ENCODE peak calls at places on chromosomes 13 and 19, in five cellular contexts. One of them, this sample, is unnamed.

GRCh38 chr13:34863360-34864135 is 78.5 kb upstream of the NBEA start:
- DNase-seq in right cardiac atrium: no peak
- DNase-seq in CD4-positive, alpha-beta memory T cell: no peak
- DNase-seq in right lobe of liver: no peak
- DNase-seq in CD8-positive, alpha-beta memory T cell: no peak
- DNase-seq in this sample: no peak

GRCh38 chr13:79909664-79910063 is 428.7 kb downstream of the NDFIP2 start:
- DNase-seq in right cardiac atrium: no peak
- DNase-seq in CD4-positive, alpha-beta memory T cell: no peak
- DNase-seq in right lobe of liver: no peak
- DNase-seq in CD8-positive, alpha-beta memory T cell: no peak
- DNase-seq in this sample: no peak

GRCh38 chr19:34493038-34493648 is 11.6 kb downstream of the WTIP start:
- DNase-seq in right cardiac atrium: no peak
- DNase-seq in CD4-positive, alpha-beta memory T cell: no peak
- DNase-seq in right lobe of liver: peak; percentile 42
- DNase-seq in CD8-positive, alpha-beta memory T cell: no peak
- DNase-seq in this sample: no peak

GRCh38 chr19:47168065-47168464 is 37.4 kb downstream of the SAE1 start:
- DNase-seq in right cardiac atrium: no peak
- DNase-seq in CD4-positive, alpha-beta memory T cell: no peak
- DNase-seq in right lobe of liver: no peak
- DNase-seq in CD8-positive, alpha-beta memory T cell: no peak
- DNase-seq in this sample: no peak

GRCh38 chr19:873084-874019 is 13.9 kb downstream of the CFD start:
- DNase-seq in right cardiac atrium: peak; percentile 82
- DNase-seq in CD4-positive, alpha-beta memory T cell: peak; percentile 93
- DNase-seq in right lobe of liver: no peak
- DNase-seq in CD8-positive, alpha-beta memory T cell: peak; percentile 80
- DNase-seq in this sample: peak; percentile 56

GRCh38 chr13:76944457-76944856 is 3.9 kb upstream of the ACOD1 start:
- DNase-seq in right cardiac atrium: no peak
- DNase-seq in CD4-positive, alpha-beta memory T cell: no peak
- DNase-seq in right lobe of liver: no peak
- DNase-seq in CD8-positive, alpha-beta memory T cell: no peak
- DNase-seq in this sample: no peak

GRCh38 chr13:50365300-50365682 is 350.0 kb downstream of the KCNRG start:
- DNase-seq in right cardiac atrium: no peak
- DNase-seq in CD4-positive, alpha-beta memory T cell: peak; percentile 65
- DNase-seq in right lobe of liver: no peak
- DNase-seq in CD8-positive, alpha-beta memory T cell: no peak
- DNase-seq in this sample: no peak

GRCh38 chr19:41223431-41224234 is 4.6 kb downstream of the AXL start:
- DNase-seq in right cardiac atrium: peak; percentile 55
- DNase-seq in CD4-positive, alpha-beta memory T cell: no peak
- DNase-seq in right lobe of liver: no peak
- DNase-seq in CD8-positive, alpha-beta memory T cell: no peak
- DNase-seq in this sample: no peak

GRCh38 chr13:53260594-53260993 is 232.0 kb downstream of the OLFM4 start:
- DNase-seq in right cardiac atrium: no peak
- DNase-seq in CD4-positive, alpha-beta memory T cell: no peak
- DNase-seq in right lobe of liver: no peak
- DNase-seq in CD8-positive, alpha-beta memory T cell: no peak
- DNase-seq in this sample: no peak

GRCh38 chr13:76387561-76387960 is 498.6 kb downstream of the KCTD12 start:
- DNase-seq in right cardiac atrium: no peak
- DNase-seq in CD4-positive, alpha-beta memory T cell: no peak
- DNase-seq in right lobe of liver: no peak
- DNase-seq in CD8-positive, alpha-beta memory T cell: no peak
- DNase-seq in this sample: no peak

GRCh38 chr13:23644527-23644926 is 74.3 kb downstream of the TNFRSF19 start:
- DNase-seq in right cardiac atrium: no peak
- DNase-seq in CD4-positive, alpha-beta memory T cell: no peak
- DNase-seq in right lobe of liver: no peak
- DNase-seq in CD8-positive, alpha-beta memory T cell: no peak
- DNase-seq in this sample: no peak

GRCh38 chr19:13839938-13840750 is 36.8 kb upstream of the NANOS3 start:
- DNase-seq in right cardiac atrium: peak; percentile 88
- DNase-seq in CD4-positive, alpha-beta memory T cell: peak; percentile 73
- DNase-seq in right lobe of liver: peak; percentile 72
- DNase-seq in CD8-positive, alpha-beta memory T cell: no peak
- DNase-seq in this sample: no peak

GRCh38 chr13:44837250-44837649 is 152.0 kb downstream of the NUFIP1 start:
- DNase-seq in right cardiac atrium: no peak
- DNase-seq in CD4-positive, alpha-beta memory T cell: no peak
- DNase-seq in right lobe of liver: no peak
- DNase-seq in CD8-positive, alpha-beta memory T cell: no peak
- DNase-seq in this sample: no peak

GRCh38 chr13:44843403-44843802 is 145.9 kb downstream of the NUFIP1 start:
- DNase-seq in right cardiac atrium: no peak
- DNase-seq in CD4-positive, alpha-beta memory T cell: no peak
- DNase-seq in right lobe of liver: no peak
- DNase-seq in CD8-positive, alpha-beta memory T cell: no peak
- DNase-seq in this sample: no peak

GRCh38 chr13:44840131-44840530 is 149.1 kb downstream of the NUFIP1 start:
- DNase-seq in right cardiac atrium: no peak
- DNase-seq in CD4-positive, alpha-beta memory T cell: no peak
- DNase-seq in right lobe of liver: no peak
- DNase-seq in CD8-positive, alpha-beta memory T cell: no peak
- DNase-seq in this sample: no peak

GRCh38 chr13:44844786-44845185 is 144.5 kb downstream of the NUFIP1 start:
- DNase-seq in right cardiac atrium: no peak
- DNase-seq in CD4-positive, alpha-beta memory T cell: no peak
- DNase-seq in right lobe of liver: no peak
- DNase-seq in CD8-positive, alpha-beta memory T cell: no peak
- DNase-seq in this sample: no peak

GRCh38 chr13:44842158-44842557 is 147.1 kb downstream of the NUFIP1 start:
- DNase-seq in right cardiac atrium: no peak
- DNase-seq in CD4-positive, alpha-beta memory T cell: no peak
- DNase-seq in right lobe of liver: no peak
- DNase-seq in CD8-positive, alpha-beta memory T cell: no peak
- DNase-seq in this sample: no peak
- H3K27ac ChIP-seq in right cardiac atrium: no peak overlapping the region
- H3K27ac ChIP-seq in CD4-positive, alpha-beta memory T cell: no peak overlapping the region
- H3K27ac ChIP-seq in right lobe of liver: no peak overlapping the region
- H3K27ac ChIP-seq in CD8-positive, alpha-beta memory T cell: no peak overlapping the region
- H3K27ac ChIP-seq in this sample: no peak overlapping the region

DNA sequence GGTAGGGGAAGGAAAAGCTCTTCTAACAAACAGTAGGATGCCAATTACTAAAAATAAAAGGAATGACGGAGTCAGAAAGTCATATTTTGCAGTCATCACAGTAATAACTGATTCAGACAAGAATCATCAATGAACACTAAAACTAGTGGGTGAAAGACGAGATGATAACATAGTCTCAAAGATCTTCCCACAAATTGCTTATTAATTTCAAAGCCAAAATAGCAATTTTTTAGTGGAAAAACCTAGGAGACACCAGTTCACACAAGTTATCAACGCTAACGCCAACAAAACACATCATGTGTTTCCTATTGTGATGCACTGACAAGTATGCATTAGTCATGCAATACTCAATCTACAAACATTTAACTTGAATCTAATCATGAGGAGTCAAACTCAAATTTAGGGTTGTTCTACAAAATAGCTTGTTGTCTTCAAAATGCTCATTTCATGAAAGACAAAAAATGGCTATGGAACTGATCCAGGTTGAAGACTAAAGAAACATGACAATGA is 18.6 kb downstream of the ZNF233 start:
- DNase-seq in right cardiac atrium: no peak
- DNase-seq in CD4-positive, alpha-beta memory T cell: no peak
- DNase-seq in right lobe of liver: no peak
- DNase-seq in CD8-positive, alpha-beta memory T cell: no peak
- DNase-seq in this sample: no peak
- H3K9me3 ChIP-seq in right cardiac atrium: peaks cover 7% of the 10 kb centered on the region
- H3K9me3 ChIP-seq in CD4-positive, alpha-beta memory T cell: peaks cover 23% of the 10 kb centered on the region
- H3K9me3 ChIP-seq in right lobe of liver: no peaks in the 10 kb centered on the region
- H3K9me3 ChIP-seq in CD8-positive, alpha-beta memory T cell: peaks cover 18% of the 10 kb centered on the region
- H3K9me3 ChIP-seq in this sample: peaks cover 57% of the 10 kb centered on the region

GRCh38 chr19:33323093-33323820 is 20.9 kb upstream of the CEBPA start:
- DNase-seq in right cardiac atrium: no peak
- DNase-seq in CD4-positive, alpha-beta memory T cell: no peak
- DNase-seq in right lobe of liver: no peak
- DNase-seq in CD8-positive, alpha-beta memory T cell: no peak
- DNase-seq in this sample: no peak

GRCh38 chr19:33320636-33321035 is 18.3 kb upstream of the CEBPA start:
- DNase-seq in right cardiac atrium: no peak
- DNase-seq in CD4-positive, alpha-beta memory T cell: no peak
- DNase-seq in right lobe of liver: no peak
- DNase-seq in CD8-positive, alpha-beta memory T cell: no peak
- DNase-seq in this sample: no peak

GRCh38 chr19:33316521-33317284 is 14.4 kb upstream of the CEBPA start:
- DNase-seq in right cardiac atrium: no peak
- DNase-seq in CD4-positive, alpha-beta memory T cell: no peak
- DNase-seq in right lobe of liver: no peak
- DNase-seq in CD8-positive, alpha-beta memory T cell: no peak
- DNase-seq in this sample: no peak

GRCh38 chr19:33312065-33312464 is 9.7 kb upstream of the CEBPA start:
- DNase-seq in right cardiac atrium: no peak
- DNase-seq in CD4-positive, alpha-beta memory T cell: no peak
- DNase-seq in right lobe of liver: no peak
- DNase-seq in CD8-positive, alpha-beta memory T cell: no peak
- DNase-seq in this sample: no peak

GRCh38 chr19:33317522-33317921 is 15.2 kb upstream of the CEBPA start:
- DNase-seq in right cardiac atrium: no peak
- DNase-seq in CD4-positive, alpha-beta memory T cell: no peak
- DNase-seq in right lobe of liver: no peak
- DNase-seq in CD8-positive, alpha-beta memory T cell: no peak
- DNase-seq in this sample: no peak
- H3K27ac ChIP-seq in right cardiac atrium: no peak overlapping the region
- H3K27ac ChIP-seq in CD4-positive, alpha-beta memory T cell: no peak overlapping the region
- H3K27ac ChIP-seq in right lobe of liver: no peak overlapping the region
- H3K27ac ChIP-seq in CD8-positive, alpha-beta memory T cell: no peak overlapping the region
- H3K27ac ChIP-seq in this sample: no peak overlapping the region

DNA sequence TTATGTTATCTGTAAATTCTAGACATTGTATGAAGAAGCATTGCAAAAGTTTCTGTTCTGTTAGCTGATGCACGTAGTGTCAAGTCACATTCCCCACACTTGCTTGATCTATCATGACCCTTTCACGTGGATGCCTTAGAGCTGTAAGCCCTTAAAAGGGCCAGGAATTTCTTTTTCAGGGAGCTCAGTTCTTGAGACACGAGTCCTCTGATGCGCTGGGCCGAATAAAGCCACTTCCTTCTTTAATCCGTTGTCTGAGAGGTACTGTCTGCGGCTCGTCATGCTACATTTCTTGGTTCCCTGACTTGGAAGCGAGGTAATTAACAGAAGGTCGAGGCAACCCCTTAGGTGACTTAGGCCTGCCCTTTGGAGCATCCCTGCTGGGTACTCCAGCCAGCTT is 5.8 kb downstream of the ZNF816 start:
- DNase-seq in right cardiac atrium: no peak
- DNase-seq in CD4-positive, alpha-beta memory T cell: no peak
- DNase-seq in right lobe of liver: no peak
- DNase-seq in CD8-positive, alpha-beta memory T cell: no peak
- DNase-seq in this sample: no peak
- H3K9me3 ChIP-seq in right cardiac atrium: peaks cover 8% of the 10 kb centered on the region
- H3K9me3 ChIP-seq in CD4-positive, alpha-beta memory T cell: peaks cover 83% of the 10 kb centered on the region
- H3K9me3 ChIP-seq in right lobe of liver: peaks cover 2% of the 10 kb centered on the region
- H3K9me3 ChIP-seq in CD8-positive, alpha-beta memory T cell: peaks cover 75% of the 10 kb centered on the region
- H3K9me3 ChIP-seq in this sample: no peaks in the 10 kb centered on the region

GRCh38 chr13:97116754-97117153 is 105.4 kb upstream of the MBNL2 start:
- DNase-seq in right cardiac atrium: no peak
- DNase-seq in CD4-positive, alpha-beta memory T cell: no peak
- DNase-seq in right lobe of liver: no peak
- DNase-seq in CD8-positive, alpha-beta memory T cell: no peak
- DNase-seq in this sample: no peak
- H3K27ac ChIP-seq in right cardiac atrium: peak overlapping the region; percentile 14
- H3K27ac ChIP-seq in CD4-positive, alpha-beta memory T cell: no peak overlapping the region
- H3K27ac ChIP-seq in right lobe of liver: no peak overlapping the region
- H3K27ac ChIP-seq in CD8-positive, alpha-beta memory T cell: no peak overlapping the region
- H3K27ac ChIP-seq in this sample: peak overlapping the region; percentile 2

DNA sequence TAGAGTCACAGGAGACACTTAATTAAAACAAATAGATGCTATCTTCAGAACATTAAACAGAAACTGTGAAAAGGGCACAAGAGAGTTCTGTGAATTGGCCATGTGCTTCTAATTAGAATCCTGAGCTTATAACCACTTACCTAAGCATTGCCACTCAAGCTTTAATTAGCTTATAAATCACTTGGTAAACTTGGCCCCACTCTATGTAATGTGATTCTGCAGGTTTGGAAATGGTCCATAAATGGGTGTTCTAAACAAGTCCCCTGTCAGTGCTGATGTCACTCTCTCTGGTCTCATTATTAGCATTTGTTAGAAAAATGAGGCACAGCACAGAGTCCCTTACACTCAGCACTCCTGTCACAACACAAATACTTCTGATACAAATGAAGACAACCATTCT is 18.0 kb downstream of the ZNF91 start:
- DNase-seq in right cardiac atrium: no peak
- DNase-seq in CD4-positive, alpha-beta memory T cell: no peak
- DNase-seq in right lobe of liver: no peak
- DNase-seq in CD8-positive, alpha-beta memory T cell: no peak
- DNase-seq in this sample: no peak
- H3K9me3 ChIP-seq in right cardiac atrium: no peaks in the 10 kb centered on the region
- H3K9me3 ChIP-seq in CD4-positive, alpha-beta memory T cell: peaks cover 45% of the 10 kb centered on the region
- H3K9me3 ChIP-seq in right lobe of liver: no peaks in the 10 kb centered on the region
- H3K9me3 ChIP-seq in CD8-positive, alpha-beta memory T cell: peaks cover 18% of the 10 kb centered on the region
- H3K9me3 ChIP-seq in this sample: peaks cover 62% of the 10 kb centered on the region

GRCh38 chr13:73767191-73767741 is 366.9 kb downstream of the KLF12 start:
- DNase-seq in right cardiac atrium: no peak
- DNase-seq in CD4-positive, alpha-beta memory T cell: peak; percentile 54
- DNase-seq in right lobe of liver: no peak
- DNase-seq in CD8-positive, alpha-beta memory T cell: peak; percentile 46
- DNase-seq in this sample: no peak
- H3K27ac ChIP-seq in right cardiac atrium: peak overlapping the region; percentile 78
- H3K27ac ChIP-seq in CD4-positive, alpha-beta memory T cell: peak overlapping the region; percentile 47
- H3K27ac ChIP-seq in right lobe of liver: no peak overlapping the region
- H3K27ac ChIP-seq in CD8-positive, alpha-beta memory T cell: no peak overlapping the region
- H3K27ac ChIP-seq in this sample: no peak overlapping the region

This sample was measured in esophagus squamous epithelium.